ENCODE peak calls at places on chromosomes 5 and 9, in seven cellular contexts. One of them, this sample, is unnamed.

GRCh38 chr5:159567461-159567860 is 237.2 kb upstream of the IL12B start:
- DNase-seq in dorsolateral prefrontal cortex: no peak
- DNase-seq in NCI-H1092 treated with DMSO at 0.1 percent for 48 hours: no peak
- DNase-seq in foreskin fibroblast: no peak
- DNase-seq in cardiac muscle cell: no peak
- DNase-seq in NCI-H1694 treated with DMSO at 0.1 percent for 48 hours: no peak
- DNase-seq in CD4-positive, alpha-beta memory T cell: no peak
- DNase-seq in this sample: no peak

GRCh38 chr9:38066907-38067610 is 2.0 kb downstream of the SHB start:
- DNase-seq in NCI-H1694 treated with DMSO at 0.1 percent for 48 hours: no peak
- DNase-seq in cardiac muscle cell: no peak
- DNase-seq in CD4-positive, alpha-beta memory T cell: no peak
- DNase-seq in NCI-H1092 treated with DMSO at 0.1 percent for 48 hours: peak; percentile 39
- DNase-seq in dorsolateral prefrontal cortex: no peak
- DNase-seq in foreskin fibroblast: peak; percentile 73
- DNase-seq in this sample: peak; percentile 40

GRCh38 chr9:126599047-126599650 is 14.6 kb upstream of the LMX1B start:
- DNase-seq in cardiac muscle cell: no peak
- DNase-seq in NCI-H1694 treated with DMSO at 0.1 percent for 48 hours: no peak
- DNase-seq in dorsolateral prefrontal cortex: no peak
- DNase-seq in foreskin fibroblast: no peak
- DNase-seq in NCI-H1092 treated with DMSO at 0.1 percent for 48 hours: no peak
- DNase-seq in CD4-positive, alpha-beta memory T cell: no peak
- DNase-seq in this sample: no peak

GRCh38 chr5:54159153-54159836 is 151.1 kb downstream of the ARL15 start:
- DNase-seq in NCI-H1092 treated with DMSO at 0.1 percent for 48 hours: no peak
- DNase-seq in foreskin fibroblast: peak; percentile 23
- DNase-seq in cardiac muscle cell: no peak
- DNase-seq in NCI-H1694 treated with DMSO at 0.1 percent for 48 hours: no peak
- DNase-seq in dorsolateral prefrontal cortex: no peak
- DNase-seq in CD4-positive, alpha-beta memory T cell: no peak
- DNase-seq in this sample: no peak

GRCh38 chr9:34454571-34455065 is 3.8 kb downstream of the FAM219A start:
- DNase-seq in NCI-H1694 treated with DMSO at 0.1 percent for 48 hours: no peak
- DNase-seq in dorsolateral prefrontal cortex: no peak
- DNase-seq in foreskin fibroblast: peak; percentile 81
- DNase-seq in NCI-H1092 treated with DMSO at 0.1 percent for 48 hours: no peak
- DNase-seq in CD4-positive, alpha-beta memory T cell: no peak
- DNase-seq in cardiac muscle cell: no peak
- DNase-seq in this sample: no peak

GRCh38 chr5:16131878-16132277 is 47.7 kb downstream of the MARCHF11 start:
- DNase-seq in foreskin fibroblast: no peak
- DNase-seq in dorsolateral prefrontal cortex: no peak
- DNase-seq in NCI-H1694 treated with DMSO at 0.1 percent for 48 hours: no peak
- DNase-seq in NCI-H1092 treated with DMSO at 0.1 percent for 48 hours: no peak
- DNase-seq in CD4-positive, alpha-beta memory T cell: no peak
- DNase-seq in cardiac muscle cell: no peak
- DNase-seq in this sample: no peak

GRCh38 chr9:95095619-95096355 is 221.7 kb downstream of the FANCC start:
- DNase-seq in NCI-H1694 treated with DMSO at 0.1 percent for 48 hours: no peak
- DNase-seq in cardiac muscle cell: no peak
- DNase-seq in NCI-H1092 treated with DMSO at 0.1 percent for 48 hours: no peak
- DNase-seq in CD4-positive, alpha-beta memory T cell: no peak
- DNase-seq in dorsolateral prefrontal cortex: no peak
- DNase-seq in foreskin fibroblast: no peak
- DNase-seq in this sample: no peak

GRCh38 chr9:111661150-111661801 is at the start of gene GNG10:
- DNase-seq in foreskin fibroblast: peak; percentile 84
- DNase-seq in CD4-positive, alpha-beta memory T cell: peak; percentile 66
- DNase-seq in NCI-H1092 treated with DMSO at 0.1 percent for 48 hours: peak; percentile 80
- DNase-seq in cardiac muscle cell: peak; percentile 86
- DNase-seq in NCI-H1694 treated with DMSO at 0.1 percent for 48 hours: peak; percentile 2
- DNase-seq in dorsolateral prefrontal cortex: peak; percentile 67
- DNase-seq in this sample: peak; percentile 67

GRCh38 chr9:78575041-78575440 is 278.1 kb downstream of the PSAT1 start:
- DNase-seq in foreskin fibroblast: no peak
- DNase-seq in CD4-positive, alpha-beta memory T cell: no peak
- DNase-seq in dorsolateral prefrontal cortex: no peak
- DNase-seq in cardiac muscle cell: no peak
- DNase-seq in NCI-H1694 treated with DMSO at 0.1 percent for 48 hours: no peak
- DNase-seq in NCI-H1092 treated with DMSO at 0.1 percent for 48 hours: no peak
- DNase-seq in this sample: no peak

GRCh38 chr5:123367739-123368138 is 55.5 kb downstream of the CEP120 start:
- DNase-seq in dorsolateral prefrontal cortex: no peak
- DNase-seq in NCI-H1694 treated with DMSO at 0.1 percent for 48 hours: peak; percentile 9
- DNase-seq in foreskin fibroblast: peak; percentile 19
- DNase-seq in cardiac muscle cell: peak; percentile 31
- DNase-seq in NCI-H1092 treated with DMSO at 0.1 percent for 48 hours: peak; percentile 1
- DNase-seq in CD4-positive, alpha-beta memory T cell: no peak
- DNase-seq in this sample: no peak

GRCh38 chr9:130824616-130825015 is 10.4 kb upstream of the ABL1 start:
- DNase-seq in CD4-positive, alpha-beta memory T cell: no peak
- DNase-seq in NCI-H1092 treated with DMSO at 0.1 percent for 48 hours: no peak
- DNase-seq in dorsolateral prefrontal cortex: no peak
- DNase-seq in NCI-H1694 treated with DMSO at 0.1 percent for 48 hours: no peak
- DNase-seq in cardiac muscle cell: no peak
- DNase-seq in foreskin fibroblast: peak; percentile 45
- DNase-seq in this sample: no peak

GRCh38 chr9:134181648-134182034 is 17.3 kb upstream of the RNU6ATAC start:
- DNase-seq in foreskin fibroblast: no peak
- DNase-seq in CD4-positive, alpha-beta memory T cell: no peak
- DNase-seq in NCI-H1694 treated with DMSO at 0.1 percent for 48 hours: no peak
- DNase-seq in NCI-H1092 treated with DMSO at 0.1 percent for 48 hours: no peak
- DNase-seq in dorsolateral prefrontal cortex: no peak
- DNase-seq in cardiac muscle cell: no peak
- DNase-seq in this sample: no peak

GRCh38 chr5:52989025-52989780 is at the start of gene ITGA2:
- DNase-seq in NCI-H1092 treated with DMSO at 0.1 percent for 48 hours: no peak
- DNase-seq in foreskin fibroblast: peak; percentile 89
- DNase-seq in dorsolateral prefrontal cortex: peak; percentile 53
- DNase-seq in cardiac muscle cell: peak; percentile 62
- DNase-seq in CD4-positive, alpha-beta memory T cell: peak; percentile 6
- DNase-seq in NCI-H1694 treated with DMSO at 0.1 percent for 48 hours: peak; percentile 5
- DNase-seq in this sample: peak; percentile 56

GRCh38 chr5:125348221-125348692 is 601.8 kb upstream of the ZNF608 start:
- DNase-seq in cardiac muscle cell: peak; percentile 23
- DNase-seq in foreskin fibroblast: peak; percentile 85
- DNase-seq in NCI-H1694 treated with DMSO at 0.1 percent for 48 hours: no peak
- DNase-seq in NCI-H1092 treated with DMSO at 0.1 percent for 48 hours: peak; percentile 71
- DNase-seq in CD4-positive, alpha-beta memory T cell: no peak
- DNase-seq in dorsolateral prefrontal cortex: no peak
- DNase-seq in this sample: no peak

GRCh38 chr9:35470894-35471293 is 19.0 kb upstream of the RUSC2 start:
- DNase-seq in cardiac muscle cell: no peak
- DNase-seq in NCI-H1092 treated with DMSO at 0.1 percent for 48 hours: no peak
- DNase-seq in dorsolateral prefrontal cortex: no peak
- DNase-seq in NCI-H1694 treated with DMSO at 0.1 percent for 48 hours: no peak
- DNase-seq in CD4-positive, alpha-beta memory T cell: no peak
- DNase-seq in foreskin fibroblast: peak; percentile 79
- DNase-seq in this sample: no peak

GRCh38 chr5:1420211-1421195 is 24.7 kb downstream of the SLC6A3 start:
- DNase-seq in dorsolateral prefrontal cortex: peak; percentile 29
- DNase-seq in NCI-H1092 treated with DMSO at 0.1 percent for 48 hours: no peak
- DNase-seq in foreskin fibroblast: no peak
- DNase-seq in cardiac muscle cell: no peak
- DNase-seq in CD4-positive, alpha-beta memory T cell: no peak
- DNase-seq in NCI-H1694 treated with DMSO at 0.1 percent for 48 hours: no peak
- DNase-seq in this sample: no peak

GRCh38 chr5:1918488-1919208 is 35.9 kb upstream of the IRX4 start:
- DNase-seq in dorsolateral prefrontal cortex: no peak
- DNase-seq in foreskin fibroblast: no peak
- DNase-seq in cardiac muscle cell: no peak
- DNase-seq in NCI-H1092 treated with DMSO at 0.1 percent for 48 hours: no peak
- DNase-seq in CD4-positive, alpha-beta memory T cell: no peak
- DNase-seq in NCI-H1694 treated with DMSO at 0.1 percent for 48 hours: no peak
- DNase-seq in this sample: no peak

GRCh38 chr5:4544049-4544675 is 596.0 kb upstream of the ADAMTS16 start:
- DNase-seq in NCI-H1694 treated with DMSO at 0.1 percent for 48 hours: no peak
- DNase-seq in NCI-H1092 treated with DMSO at 0.1 percent for 48 hours: no peak
- DNase-seq in foreskin fibroblast: no peak
- DNase-seq in dorsolateral prefrontal cortex: no peak
- DNase-seq in cardiac muscle cell: peak; percentile 38
- DNase-seq in CD4-positive, alpha-beta memory T cell: no peak
- DNase-seq in this sample: no peak

GRCh38 chr5:54323462-54323861 is 13.1 kb upstream of the ARL15 start:
- DNase-seq in NCI-H1092 treated with DMSO at 0.1 percent for 48 hours: no peak
- DNase-seq in dorsolateral prefrontal cortex: no peak
- DNase-seq in foreskin fibroblast: no peak
- DNase-seq in cardiac muscle cell: no peak
- DNase-seq in CD4-positive, alpha-beta memory T cell: no peak
- DNase-seq in NCI-H1694 treated with DMSO at 0.1 percent for 48 hours: no peak
- DNase-seq in this sample: no peak